ENCODE peak calls at places on chromosomes 7 and 10, in four cellular contexts. One of them, this sample, is unnamed.

GRCh38 chr10:43667317-43667731 is 18.6 kb upstream of the ZNF32 start:
- DNase-seq in GM12878: no peak
- DNase-seq in K562: peak
- DNase-seq in H1: peak
- DNase-seq in this sample: no peak

GRCh38 chr10:30963994-30964930 is 67.4 kb downstream of the ZNF438 start:
- DNase-seq in GM12878: no peak
- DNase-seq in K562: no peak
- DNase-seq in H1: no peak
- DNase-seq in this sample: no peak

GRCh38 chr10:113499066-113499465 is 53.8 kb upstream of the HABP2 start:
- DNase-seq in GM12878: no peak
- DNase-seq in K562: no peak
- DNase-seq in H1: no peak
- DNase-seq in this sample: no peak

GRCh38 chr10:29806350-29806788 is 171.6 kb upstream of the SVIL start:
- DNase-seq in GM12878: no peak
- DNase-seq in K562: no peak
- DNase-seq in H1: no peak
- DNase-seq in this sample: no peak

GRCh38 chr7:143375298-143376034 is 5.7 kb upstream of the ZYX start:
- DNase-seq in GM12878: no peak
- DNase-seq in K562: no peak
- DNase-seq in H1: no peak
- DNase-seq in this sample: no peak

GRCh38 chr10:34320265-34320664 is 494.8 kb downstream of the PARD3 start:
- DNase-seq in GM12878: no peak
- DNase-seq in K562: no peak
- DNase-seq in H1: no peak
- DNase-seq in this sample: no peak

GRCh38 chr10:133312769-133313145 is 4.0 kb downstream of the ZNF511 start:
- DNase-seq in GM12878: no peak
- DNase-seq in K562: no peak
- DNase-seq in H1: no peak
- DNase-seq in this sample: no peak

GRCh38 chr10:62384447-62385081 is 10.4 kb downstream of the ZNF365 start:
- DNase-seq in GM12878: no peak
- DNase-seq in K562: no peak
- DNase-seq in H1: no peak
- DNase-seq in this sample: no peak

GRCh38 chr7:142856565-142857245 is 1.8 kb downstream of the EPHB6 start:
- DNase-seq in GM12878: no peak
- DNase-seq in K562: no peak
- DNase-seq in H1: no peak
- DNase-seq in this sample: no peak

GRCh38 chr7:77542399-77542798 is 5.3 kb downstream of the PTPN12 start:
- DNase-seq in GM12878: no peak
- DNase-seq in K562: no peak
- DNase-seq in H1: no peak
- DNase-seq in this sample: no peak

GRCh38 chr7:13524076-13524475 is 465.4 kb downstream of the ETV1 start:
- DNase-seq in GM12878: no peak
- DNase-seq in K562: no peak
- DNase-seq in H1: no peak
- DNase-seq in this sample: no peak

GRCh38 chr7:73351447-73352167 is 23.6 kb downstream of the FKBP6 start:
- DNase-seq in GM12878: no peak
- DNase-seq in K562: no peak
- DNase-seq in H1: no peak
- DNase-seq in this sample: no peak

GRCh38 chr7:80047856-80048459 is 86.7 kb upstream of the GNAI1 start:
- DNase-seq in GM12878: no peak
- DNase-seq in K562: no peak
- DNase-seq in H1: no peak
- DNase-seq in this sample: no peak

GRCh38 chr7:12475362-12476063 is 71.8 kb upstream of the VWDE start:
- DNase-seq in GM12878: no peak
- DNase-seq in K562: peak
- DNase-seq in H1: no peak
- DNase-seq in this sample: no peak

GRCh38 chr7:22361795-22362194 is 4.8 kb upstream of the RAPGEF5 start:
- DNase-seq in GM12878: no peak
- DNase-seq in K562: no peak
- DNase-seq in H1: no peak
- DNase-seq in this sample: no peak

GRCh38 chr7:70512719-70513118 is 619.2 kb upstream of the GALNT17 start:
- DNase-seq in GM12878: no peak
- DNase-seq in K562: no peak
- DNase-seq in H1: no peak
- DNase-seq in this sample: no peak

GRCh38 chr7:88689821-88690220 is 69.7 kb upstream of the ZNF804B start:
- DNase-seq in GM12878: no peak
- DNase-seq in K562: peak
- DNase-seq in H1: no peak
- DNase-seq in this sample: no peak

DNA sequence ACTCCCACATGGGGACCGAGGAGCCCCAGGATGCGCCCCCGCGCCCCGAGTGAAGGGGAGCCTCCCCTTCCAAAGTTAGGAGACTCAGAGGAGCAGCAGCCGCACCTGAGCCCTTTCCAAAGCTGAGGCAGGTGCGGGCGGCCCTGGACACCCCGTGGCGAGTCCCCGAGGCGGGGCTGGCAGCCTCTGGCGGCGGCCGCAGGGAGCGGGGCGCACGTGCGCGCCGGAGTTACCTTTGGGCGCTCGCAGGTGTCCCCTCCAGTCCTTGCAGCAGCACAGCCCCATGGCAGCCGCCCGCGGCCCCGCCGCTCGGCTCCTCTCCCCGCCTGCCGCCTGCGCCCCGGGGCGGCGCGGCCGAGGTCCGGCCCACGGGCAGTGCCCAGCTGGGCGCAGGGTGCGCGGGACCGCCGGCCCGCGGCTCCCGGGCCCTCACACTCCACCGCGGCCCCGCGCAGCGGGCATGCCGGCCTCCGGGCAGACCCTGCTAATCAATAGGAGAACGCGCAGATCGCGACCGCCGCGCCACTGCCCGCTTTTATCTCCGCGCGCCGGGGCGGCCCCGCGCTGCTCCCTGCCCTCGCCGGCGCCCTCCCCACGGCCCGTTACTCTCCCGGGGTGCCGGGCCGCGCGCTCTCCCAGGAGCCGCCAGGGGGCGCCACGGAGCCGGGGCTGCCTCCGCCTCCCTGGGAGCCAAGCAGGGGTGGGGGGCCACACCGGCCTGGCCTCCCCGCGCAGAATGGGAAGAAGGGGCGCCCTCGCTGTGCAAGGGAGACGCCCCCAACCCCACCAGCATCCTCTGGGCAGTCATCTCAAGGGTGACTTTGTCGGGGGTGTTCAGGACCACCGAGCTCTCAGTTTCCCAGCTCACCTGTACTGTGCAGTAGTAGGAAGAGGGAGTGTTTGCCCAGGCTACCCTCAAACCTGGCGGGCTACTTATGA is 80.8 kb downstream of the ARHGAP22 start:
- DNase-seq in GM12878: no peak
- DNase-seq in K562: peak
- DNase-seq in H1: peak
- DNase-seq in this sample: no peak
- TF ChIP-seq CBX5 in GM12878: no peak
- TF ChIP-seq CBX5 in K562: no peak
- TF ChIP-seq CBX5 in H1: no peak
- TF ChIP-seq CBX5 in this sample: no peak

GRCh38 chr10:11401314-11402222 is 209.9 kb downstream of the USP6NL start:
- DNase-seq in GM12878: no peak
- DNase-seq in K562: no peak
- DNase-seq in H1: no peak
- DNase-seq in this sample: no peak
- TF ChIP-seq CBX5 in GM12878: no peak
- TF ChIP-seq CBX5 in K562: no peak
- TF ChIP-seq CBX5 in H1: no peak
- TF ChIP-seq CBX5 in this sample: no peak

DNA sequence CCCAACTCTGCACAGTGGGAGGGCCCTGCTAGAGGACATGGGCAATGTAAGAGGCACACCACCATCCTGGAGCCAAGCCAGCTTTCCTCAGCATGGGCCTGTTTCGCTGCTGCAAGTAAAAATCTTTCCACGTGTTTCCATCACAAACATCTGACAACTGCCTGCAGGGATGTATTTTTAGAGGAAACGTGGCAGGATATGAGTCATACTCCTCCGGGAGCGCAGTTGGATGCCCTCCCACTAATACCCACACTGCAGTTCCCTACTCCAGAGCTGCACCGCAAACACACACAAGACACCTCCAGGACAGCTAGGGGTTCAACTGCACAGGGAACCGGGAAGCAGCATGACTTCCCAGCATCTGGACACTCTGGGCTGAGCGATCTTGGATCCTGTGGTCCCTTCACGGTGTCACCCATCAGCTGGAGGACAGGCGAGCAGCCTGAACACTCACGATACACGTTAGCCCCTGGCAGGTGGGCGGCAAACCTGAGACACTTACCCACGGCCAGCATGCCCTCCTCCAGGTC is 26.1 kb downstream of the PLAC9 start:
- DNase-seq in GM12878: no peak
- DNase-seq in K562: peak
- DNase-seq in H1: no peak
- DNase-seq in this sample: no peak
- TF ChIP-seq CBX5 in GM12878: no peak
- TF ChIP-seq CBX5 in K562: no peak
- TF ChIP-seq CBX5 in H1: no peak
- TF ChIP-seq CBX5 in this sample: no peak

GRCh38 chr7:78568690-78569089 is 770.1 kb downstream of the PHTF2 start:
- DNase-seq in GM12878: no peak
- DNase-seq in K562: no peak
- DNase-seq in H1: no peak
- DNase-seq in this sample: no peak

GRCh38 chr7:78558571-78558970 is 760.0 kb downstream of the PHTF2 start:
- DNase-seq in GM12878: no peak
- DNase-seq in K562: no peak
- DNase-seq in H1: no peak
- DNase-seq in this sample: no peak

GRCh38 chr7:78562191-78562590 is 763.6 kb downstream of the PHTF2 start:
- DNase-seq in GM12878: no peak
- DNase-seq in K562: no peak
- DNase-seq in H1: no peak
- DNase-seq in this sample: no peak

GRCh38 chr7:78565784-78566183 is 767.2 kb downstream of the PHTF2 start:
- DNase-seq in GM12878: no peak
- DNase-seq in K562: no peak
- DNase-seq in H1: no peak
- DNase-seq in this sample: no peak

DNA sequence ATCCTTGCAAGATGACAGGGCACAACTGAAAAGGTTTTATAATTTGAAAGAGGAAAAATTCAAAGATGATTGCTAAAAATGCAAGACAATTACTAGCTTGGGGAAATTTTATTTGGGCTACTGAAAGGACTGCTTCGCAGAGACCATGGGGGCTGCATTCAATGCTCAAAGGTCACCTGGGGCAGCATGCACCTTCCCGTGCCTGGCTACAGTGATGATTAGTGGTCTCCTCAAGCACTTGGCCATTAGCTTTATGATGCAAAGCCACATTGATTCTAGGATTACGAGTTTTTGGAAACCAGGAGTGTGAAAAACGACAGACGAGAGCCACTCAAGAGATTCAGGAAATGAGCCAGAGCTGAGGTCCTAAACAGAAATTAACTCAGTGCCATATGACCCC is 764.6 kb downstream of the PHTF2 start:
- DNase-seq in GM12878: no peak
- DNase-seq in K562: no peak
- DNase-seq in H1: no peak
- DNase-seq in this sample: no peak
- TF ChIP-seq CBX5 in GM12878: no peak
- TF ChIP-seq CBX5 in K562: no peak
- TF ChIP-seq CBX5 in H1: no peak
- TF ChIP-seq CBX5 in this sample: no peak

GRCh38 chr10:71648595-71649320 is 70.8 kb downstream of the C10orf105 start:
- DNase-seq in GM12878: no peak
- DNase-seq in K562: peak
- DNase-seq in H1: no peak
- DNase-seq in this sample: no peak
- TF ChIP-seq CBX5 in GM12878: no peak
- TF ChIP-seq CBX5 in K562: no peak
- TF ChIP-seq CBX5 in H1: no peak
- TF ChIP-seq CBX5 in this sample: no peak

DNA sequence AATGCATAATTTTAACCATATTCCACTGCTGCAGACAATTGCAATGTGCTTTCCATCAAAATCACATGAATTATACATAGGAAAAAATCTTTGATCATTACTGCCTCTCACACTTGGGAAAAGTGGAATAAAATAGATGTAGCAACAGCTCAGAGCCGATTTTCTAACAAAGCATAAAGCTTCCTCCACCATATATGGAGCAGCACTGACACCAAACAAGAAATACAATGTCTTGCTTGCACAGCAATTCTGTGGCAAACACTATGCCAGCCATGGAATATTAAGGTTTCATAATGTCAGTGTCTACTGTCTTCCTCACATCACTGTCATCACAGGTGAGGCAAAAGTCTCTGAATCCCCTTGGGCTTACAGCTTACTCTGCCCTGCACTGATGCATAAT is 198.6 kb downstream of the CACNA2D1 start:
- DNase-seq in GM12878: no peak
- DNase-seq in K562: no peak
- DNase-seq in H1: no peak
- DNase-seq in this sample: no peak
- TF ChIP-seq CBX5 in GM12878: no peak
- TF ChIP-seq CBX5 in K562: no peak
- TF ChIP-seq CBX5 in H1: no peak
- TF ChIP-seq CBX5 in this sample: no peak

GRCh38 chr7:30757343-30757695 is 5.4 kb downstream of the INMT start:
- DNase-seq in GM12878: no peak
- DNase-seq in K562: no peak
- DNase-seq in H1: no peak
- DNase-seq in this sample: no peak
- TF ChIP-seq CBX5 in GM12878: no peak
- TF ChIP-seq CBX5 in K562: no peak
- TF ChIP-seq CBX5 in H1: no peak
- TF ChIP-seq CBX5 in this sample: no peak

GRCh38 chr7:53151496-53151895 is 116.1 kb downstream of the POM121L12 start:
- DNase-seq in GM12878: no peak
- DNase-seq in K562: no peak
- DNase-seq in H1: no peak
- DNase-seq in this sample: no peak
- TF ChIP-seq CBX5 in GM12878: no peak
- TF ChIP-seq CBX5 in K562: no peak
- TF ChIP-seq CBX5 in H1: no peak
- TF ChIP-seq CBX5 in this sample: no peak

GRCh38 chr7:101918426-101918825 is 101.0 kb downstream of the CUX1 start:
- DNase-seq in GM12878: no peak
- DNase-seq in K562: no peak
- DNase-seq in H1: no peak
- DNase-seq in this sample: no peak
- TF ChIP-seq CBX5 in GM12878: no peak
- TF ChIP-seq CBX5 in K562: no peak
- TF ChIP-seq CBX5 in H1: no peak
- TF ChIP-seq CBX5 in this sample: no peak